ENCODE peak calls at places on chromosomes 16 and 17, in four cellular contexts. N, U, T and W are unnamed samples.

GRCh38 chr17:31386542-31387075 is 4.9 kb upstream of the RAB11FIP4 start:
- DNase-seq in N (no peak), U (no peak), T (no peak), W (no peak)

GRCh38 chr16:80931985-80932720 is 74.5 kb downstream of the CMC2 start:
- DNase-seq in N (no peak), U (no peak), T (no peak), W (no peak)

GRCh38 chr17:19461681-19462080 is 50.6 kb downstream of the RNF112 start:
- DNase-seq in N (no peak), U (no peak), T (no peak), W (no peak)

GRCh38 chr16:1398351-1398750 is 16.2 kb downstream of the UNKL start:
- DNase-seq in N (no peak), U (no peak), T (no peak), W (no peak)

GRCh38 chr17:3804503-3804931 is 3.5 kb upstream of the ITGAE start:
- DNase-seq in N (no peak), U (no peak), T (peak), W (no peak)

GRCh38 chr16:48627148-48627547 is 17.2 kb upstream of the N4BP1 start:
- DNase-seq in N (no peak), U (no peak), T (no peak), W (no peak)

GRCh38 chr17:46944931-46945330 is 22.0 kb downstream of the GOSR2 start:
- DNase-seq in N (no peak), U (no peak), T (no peak), W (no peak)

GRCh38 chr17:65389956-65390355 is 171.5 kb downstream of the AXIN2 start:
- DNase-seq in N (peak), U (no peak), T (no peak), W (no peak)

GRCh38 chr17:78380370-78380769 is 1.9 kb downstream of the PGS1 start:
- DNase-seq in N (no peak), U (no peak), T (no peak), W (no peak)

GRCh38 chr17:83107656-83108048 is 28.2 kb downstream of the METRNL start:
- DNase-seq in N (no peak), U (no peak), T (no peak), W (no peak)

GRCh38 chr17:76995352-76996105 is 127.3 kb downstream of the MGAT5B start:
- DNase-seq in N (no peak), U (no peak), T (no peak), W (no peak)

GRCh38 chr17:65278050-65278819 is 141.1 kb downstream of the RGS9 start:
- DNase-seq in N (peak), U (peak), T (no peak), W (no peak)

GRCh38 chr16:3456374-3456773 is 12.9 kb downstream of the NAA60 start:
- DNase-seq in N (no peak), U (no peak), T (no peak), W (no peak)

GRCh38 chr16:29662729-29663019 is 373 bp upstream of the SPN start:
- DNase-seq in N (no peak), U (peak), T (peak), W (no peak)

GRCh38 chr16:58501242-58502131 is 1.5 kb downstream of the NDRG4 start:
- DNase-seq in N (no peak), U (peak), T (no peak), W (no peak)
- TF ChIP-seq EZH2 in N (no peak), U (no peak), T (no peak), W (no peak)

DNA sequence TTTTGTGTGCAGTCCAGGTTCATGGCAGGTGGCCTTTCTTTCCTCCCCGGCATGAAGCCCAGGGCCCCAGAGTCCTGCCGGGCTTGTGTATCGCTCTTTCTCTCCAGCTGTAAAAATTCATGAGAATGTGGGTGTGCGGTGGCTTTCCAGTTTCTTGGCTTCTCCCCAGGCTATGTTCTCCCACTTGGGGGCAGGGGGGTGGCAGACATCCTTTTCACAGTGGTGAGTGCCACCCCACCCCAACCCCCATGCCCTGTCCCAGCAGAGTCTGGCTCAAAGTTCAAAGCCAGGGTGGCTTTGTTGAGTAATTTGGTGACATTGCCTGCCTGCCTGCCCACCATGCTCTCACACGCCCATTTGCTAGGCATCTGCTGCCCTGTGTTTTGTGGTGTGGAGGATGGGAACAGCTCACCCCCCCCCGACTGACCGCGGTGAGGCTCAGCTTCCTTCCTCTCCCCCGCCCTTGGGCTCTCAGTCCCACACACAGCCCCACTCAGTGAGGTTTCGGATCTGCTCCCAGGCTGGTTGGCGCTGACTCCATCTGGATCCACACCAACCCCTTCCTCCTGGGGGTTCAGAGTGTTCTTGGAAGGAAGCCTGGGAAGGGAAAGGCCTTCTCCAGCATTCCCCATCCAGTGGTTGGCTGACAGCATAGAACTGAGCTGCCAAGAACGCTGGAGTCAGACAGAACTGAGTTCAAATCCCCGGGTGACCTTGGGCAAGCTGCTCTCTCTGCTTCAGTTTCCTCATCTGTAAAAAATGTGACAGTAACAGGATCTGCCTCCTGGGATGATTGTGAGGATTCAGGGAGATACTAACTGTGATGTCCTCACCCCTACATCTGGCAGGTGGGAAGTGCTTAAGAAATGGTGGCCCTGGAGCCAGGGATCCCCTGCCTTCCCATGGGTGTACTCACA is 36.1 kb downstream of the CHD9 start:
- DNase-seq in N (no peak), U (no peak), T (peak), W (no peak)
- H3K4me3 ChIP-seq in N (no peak), U (no peak), T (peak), W (peak)

GRCh38 chr17:66630379-66630778 is 204.5 kb upstream of the CACNG5 start:
- DNase-seq in N (no peak), U (no peak), T (no peak), W (no peak)

GRCh38 chr17:66625321-66625767 is 209.6 kb upstream of the CACNG5 start:
- DNase-seq in N (peak), U (peak), T (no peak), W (peak)

GRCh38 chr17:66629762-66630161 is 205.2 kb upstream of the CACNG5 start:
- DNase-seq in N (no peak), U (no peak), T (no peak), W (no peak)

GRCh38 chr17:66630828-66631472 is 204.0 kb upstream of the CACNG5 start:
- DNase-seq in N (no peak), U (no peak), T (no peak), W (no peak)

GRCh38 chr17:66627985-66628384 is 206.9 kb upstream of the CACNG5 start:
- DNase-seq in N (no peak), U (no peak), T (no peak), W (no peak)
- TF ChIP-seq POLR2AphosphoS5 in N (no peak), U (no peak), T (no peak), W (no peak)

GRCh38 chr16:79599256-79599836 is 1.2 kb downstream of the MAF start:
- DNase-seq in N (no peak), U (no peak), T (no peak), W (no peak)

GRCh38 chr16:79599837-79600635 is 501 bp downstream of the MAF start:
- DNase-seq in N (no peak), U (no peak), T (no peak), W (no peak)

GRCh38 chr16:79597775-79598174 is 2.8 kb downstream of the MAF start:
- DNase-seq in N (no peak), U (no peak), T (no peak), W (no peak)

GRCh38 chr16:79597277-79597676 is 3.3 kb downstream of the MAF start:
- DNase-seq in N (no peak), U (no peak), T (no peak), W (no peak)

DNA sequence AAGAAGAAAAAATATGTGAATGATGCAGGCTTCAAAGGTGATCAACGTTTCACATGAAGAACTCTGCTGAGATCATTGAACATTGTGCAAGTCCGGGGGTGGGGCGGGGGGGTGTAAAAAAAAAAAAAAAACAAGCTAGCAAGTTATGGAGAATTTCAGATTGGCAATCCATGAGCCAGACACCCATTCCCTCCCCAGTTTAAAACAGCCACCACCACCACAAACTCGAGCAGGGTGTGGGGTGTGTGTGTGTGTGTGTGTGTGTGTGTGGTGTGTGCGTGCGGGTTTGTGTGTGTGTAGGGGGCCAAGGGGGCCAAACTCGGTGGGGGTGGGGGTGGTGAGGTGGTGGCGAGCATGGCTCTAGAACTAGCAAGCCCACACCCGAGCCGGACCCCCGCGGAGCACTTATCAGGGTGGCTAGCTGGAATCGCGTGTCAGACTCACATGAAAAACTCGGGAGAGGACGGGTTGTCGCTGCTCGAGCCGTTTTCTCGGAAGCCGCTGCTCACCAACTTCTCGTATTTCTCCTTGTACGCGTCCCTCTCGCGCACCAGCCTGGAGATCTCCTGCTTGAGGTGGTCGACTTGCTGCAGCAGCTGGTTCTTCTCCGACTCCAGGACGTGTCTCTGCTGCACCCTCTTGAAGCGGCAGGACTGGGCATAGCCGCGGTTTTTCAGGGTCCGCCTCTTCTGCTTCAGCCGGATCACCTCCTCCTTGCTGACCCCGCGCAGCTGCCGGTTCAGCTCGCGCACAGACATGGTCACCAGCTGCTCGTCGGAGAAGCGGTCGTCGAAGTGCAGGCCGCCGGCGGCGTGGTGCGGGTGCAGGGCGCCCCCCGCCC is 2.0 kb downstream of the MAF start:
- DNase-seq in N (no peak), U (no peak), T (no peak), W (no peak)
- TF ChIP-seq EZH2 in N (no peak), U (no peak), T (no peak), W (no peak)

GRCh38 chr17:49694847-49695697 is 12.7 kb downstream of the SLC35B1 start:
- DNase-seq in N (no peak), U (peak), T (no peak), W (no peak)
- H3K4me3 ChIP-seq in N (no peak), U (no peak), T (no peak), W (no peak)

GRCh38 chr17:47955497-47956461 is 1.9 kb downstream of the PRR15L start:
- DNase-seq in N (no peak), U (no peak), T (no peak), W (no peak)
- TF ChIP-seq POLR2AphosphoS5 in N (no peak), U (no peak), T (no peak), W (no peak)

GRCh38 chr16:31505483-31505882 is 2.7 kb downstream of the RUSF1 start:
- DNase-seq in N (no peak), U (no peak), T (peak), W (no peak)

GRCh38 chr16:31513126-31513525 is 4.9 kb upstream of the RUSF1 start:
- DNase-seq in N (no peak), U (no peak), T (no peak), W (no peak)

GRCh38 chr16:31507617-31507928 is 618 bp downstream of the RUSF1 start:
- DNase-seq in N (no peak), U (no peak), T (no peak), W (no peak)

GRCh38 chr16:31507929-31508705 is at the start of gene RUSF1:
- DNase-seq in N (peak), U (peak), T (peak), W (peak)

DNA sequence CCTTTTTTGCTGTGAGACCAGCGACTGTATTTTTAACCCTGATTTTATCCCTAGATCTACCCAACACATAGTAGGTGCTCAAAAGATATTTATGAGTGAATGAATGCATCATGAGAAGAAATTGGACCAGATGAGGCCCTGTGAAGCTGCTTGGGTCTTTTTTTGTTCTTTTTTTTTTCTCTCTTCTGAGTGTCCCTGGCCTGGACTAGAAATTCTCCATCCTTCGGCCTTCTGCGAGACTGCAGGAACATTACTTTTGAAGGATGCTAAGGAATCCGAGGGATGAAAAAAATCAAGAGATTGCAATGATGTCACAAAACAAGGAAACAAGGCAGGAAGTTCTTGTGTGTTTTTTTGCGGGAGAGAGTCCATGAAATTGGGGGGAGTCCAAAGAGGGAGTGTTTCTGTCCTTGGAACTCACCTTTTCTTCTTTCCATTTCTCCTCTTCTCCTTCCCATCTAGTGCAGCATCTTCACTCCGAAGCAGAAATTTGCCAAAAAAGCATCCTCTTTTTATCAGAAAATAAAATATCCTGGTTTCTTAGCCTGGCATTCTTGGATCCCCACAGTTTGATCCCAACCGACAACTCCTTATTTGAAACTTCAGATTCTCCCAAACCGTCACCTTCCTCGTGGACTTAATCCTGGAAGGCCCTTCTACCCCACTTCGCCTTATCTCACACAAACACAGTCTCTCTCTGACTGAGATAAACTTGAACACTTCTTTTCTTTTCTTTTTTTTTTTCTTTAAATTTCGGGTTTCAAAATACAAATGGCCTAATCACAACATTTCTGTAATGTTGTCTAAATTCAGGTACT is 724 bp upstream of the RUSF1 start:
- DNase-seq in N (no peak), U (peak), T (no peak), W (no peak)
- TF ChIP-seq EZH2 in N (no peak), U (no peak), T (no peak), W (no peak)